ENCODE peak calls at places on chromosome 7, in five cellular contexts. W is stimulated activated CD8-positive, alpha-beta memory T cell treated with anti-CD3 and anti-CD28 coated beads, Interleukin-7, amount 100 ng/mL, for 1 hour; A is lower lobe of right lung; K is omental fat pad; S is effector CD4-positive, alpha-beta T cell. D is an unnamed sample.

GRCh38 chr7:3453398-3453797 is 152.3 kb downstream of the SDK1 start:
- DNase-seq in W (no peak), A (no peak), K (no peak), S (no peak), D (no peak)

GRCh38 chr7:1318661-1319060 is 86.0 kb downstream of the UNCX start:
- DNase-seq in W (no peak), A (peak; percentile 45), K (no peak), S (no peak), D (no peak)

GRCh38 chr7:29898301-29898700 is 91.3 kb downstream of the SCRN1 start:
- DNase-seq in W (no peak), A (no peak), K (no peak), S (no peak), D (no peak)

GRCh38 chr7:77306231-77307067 is 106.8 kb upstream of the FGL2 start:
- DNase-seq in W (no peak), A (no peak), K (no peak), S (no peak), D (no peak)

GRCh38 chr7:54260868-54261475 is 281.2 kb upstream of the VSTM2A start:
- DNase-seq in W (no peak), A (no peak), K (no peak), S (no peak), D (no peak)

GRCh38 chr7:129014501-129015101 is 40.3 kb downstream of the TNPO3 start:
- DNase-seq in W (no peak), A (no peak), K (no peak), S (no peak), D (no peak)

GRCh38 chr7:51613911-51614344 is 297.3 kb upstream of the COBL start:
- DNase-seq in W (no peak), A (no peak), K (no peak), S (no peak), D (no peak)

GRCh38 chr7:75652788-75653187 is 86.0 kb downstream of the HIP1 start:
- DNase-seq in W (no peak), A (no peak), K (no peak), S (no peak), D (no peak)

GRCh38 chr7:29102554-29103151 is 43.7 kb downstream of the CPVL start:
- DNase-seq in W (no peak), A (peak; percentile 71), K (no peak), S (no peak), D (peak; percentile 37)

GRCh38 chr7:130593033-130593432 is 75.5 kb downstream of the COPG2 start:
- DNase-seq in W (no peak), A (no peak), K (no peak), S (no peak), D (no peak)

GRCh38 chr7:49563693-49564378 is 209.6 kb upstream of the VWC2 start:
- DNase-seq in W (no peak), A (no peak), K (no peak), S (no peak), D (no peak)

GRCh38 chr7:84640637-84641036 is 446.0 kb upstream of the SEMA3A start:
- DNase-seq in W (no peak), A (no peak), K (no peak), S (no peak), D (no peak)

GRCh38 chr7:67470256-67470751 is 473.7 kb downstream of the TYW1 start:
- DNase-seq in W (no peak), A (no peak), K (no peak), S (no peak), D (no peak)

GRCh38 chr7:75663302-75663907 is 75.3 kb downstream of the HIP1 start:
- DNase-seq in W (no peak), A (no peak), K (no peak), S (no peak), D (no peak)

GRCh38 chr7:116492654-116493109 is 6.9 kb upstream of the CAV2 start:
- DNase-seq in W (no peak), A (no peak), K (no peak), S (no peak), D (no peak)

GRCh38 chr7:151470656-151471180 is 30.8 kb upstream of the CRYGN start:
- DNase-seq in W (no peak), A (no peak), K (no peak), S (no peak), D (no peak)

GRCh38 chr7:45885264-45885882 is 2.9 kb upstream of the IGFBP1 start:
- DNase-seq in W (no peak), A (no peak), K (no peak), S (no peak), D (no peak)

GRCh38 chr7:20697351-20697750 is 81.9 kb downstream of the ABCB5 start:
- DNase-seq in W (no peak), A (no peak), K (no peak), S (no peak), D (no peak)

GRCh38 chr7:104207348-104207730 is 474 bp downstream of the ORC5 start:
- DNase-seq in W (no peak), A (no peak), K (no peak), S (no peak), D (peak; percentile 12)

GRCh38 chr7:5374464-5374863 is 49.2 kb downstream of the TNRC18 start:
- DNase-seq in W (no peak), A (no peak), K (no peak), S (no peak), D (no peak)

GRCh38 chr7:157155959-157156358 is 17.2 kb downstream of the UBE3C start:
- DNase-seq in W (no peak), A (no peak), K (no peak), S (no peak), D (no peak)

GRCh38 chr7:101712652-101713051 is 83.6 kb upstream of the MYL10 start:
- DNase-seq in W (no peak), A (no peak), K (no peak), S (no peak), D (no peak)

GRCh38 chr7:99124236-99124635 is 19.7 kb downstream of the SMURF1 start:
- DNase-seq in W (no peak), A (no peak), K (no peak), S (no peak), D (no peak)

GRCh38 chr7:45938626-45939302 is 17.7 kb upstream of the IGFBP3 start:
- DNase-seq in W (no peak), A (no peak), K (no peak), S (no peak), D (no peak)

GRCh38 chr7:2012981-2013380 is 219.8 kb downstream of the MAD1L1 start:
- DNase-seq in W (no peak), A (peak; percentile 32), K (no peak), S (no peak), D (no peak)

GRCh38 chr7:149883452-149883861 is 9.7 kb downstream of the ATP6V0E2 start:
- DNase-seq in W (no peak), A (peak; percentile 69), K (peak; percentile 25), S (no peak), D (peak; percentile 70)

GRCh38 chr7:131546126-131546525 is 10.3 kb downstream of the PODXL start:
- DNase-seq in W (no peak), A (no peak), K (no peak), S (no peak), D (no peak)

D was measured in GM10248.